ENCODE peak calls at places on chromosomes 7 and 10, in six cellular contexts. Q is ACHN, L is upper lobe of right lung, F is aorta, N is iris pigment epithelial cell, Z is frontal cortex. G is an unnamed sample.

GRCh38 chr7:40747856-40748255 is 613.1 kb downstream of the SUGCT start:
- DNase-seq in Q (no peak), L (no peak), F (no peak), N (no peak), Z (no peak), G (no peak)

GRCh38 chr7:1169409-1170368 is 9.7 kb upstream of the ZFAND2A start:
- DNase-seq in Q (peak; percentile 88), L (peak; percentile 93), F (peak; percentile 91), N (peak; percentile 56), Z (no peak), G (peak; percentile 81)

GRCh38 chr7:3106353-3106752 is 62.7 kb upstream of the CARD11 start:
- DNase-seq in Q (no peak), L (no peak), F (no peak), N (no peak), Z (no peak), G (no peak)

GRCh38 chr7:41700044-41700471 is 2.8 kb downstream of the INHBA start:
- DNase-seq in Q (no peak), L (no peak), F (peak; percentile 49), N (no peak), Z (no peak), G (no peak)

GRCh38 chr7:147678943-147679342 is 911.6 kb upstream of the C7orf33 start:
- DNase-seq in Q (no peak), L (no peak), F (no peak), N (no peak), Z (no peak), G (no peak)

GRCh38 chr10:97718178-97718577 is 4.6 kb downstream of the MARVELD1 start:
- DNase-seq in Q (no peak), L (no peak), F (no peak), N (no peak), Z (peak; percentile 72), G (no peak)

GRCh38 chr7:39153647-39154046 is 175.9 kb downstream of the POU6F2 start:
- DNase-seq in Q (no peak), L (no peak), F (no peak), N (no peak), Z (no peak), G (no peak)

GRCh38 chr7:123624527-123625183 is 23.0 kb downstream of the ASB15 start:
- DNase-seq in Q (peak; percentile 62), L (peak; percentile 67), F (peak; percentile 55), N (peak; percentile 11), Z (no peak), G (no peak)

GRCh38 chr7:122902751-122903495 is 16.7 kb upstream of the CADPS2 start:
- DNase-seq in Q (peak; percentile 46), L (no peak), F (no peak), N (no peak), Z (no peak), G (no peak)

GRCh38 chr10:11279286-11279685 is 261.6 kb downstream of the CELF2 start:
- DNase-seq in Q (no peak), L (no peak), F (no peak), N (no peak), Z (no peak), G (no peak)

GRCh38 chr10:95478935-95479334 is 82.2 kb downstream of the SORBS1 start:
- DNase-seq in Q (no peak), L (no peak), F (peak; percentile 52), N (no peak), Z (no peak), G (no peak)

GRCh38 chr7:26365077-26365896 is 73.6 kb downstream of the SNX10 start:
- DNase-seq in Q (peak; percentile 86), L (no peak), F (no peak), N (peak; percentile 74), Z (no peak), G (peak; percentile 55)

GRCh38 chr7:95340491-95340890 is 16.2 kb upstream of the PON1 start:
- DNase-seq in Q (no peak), L (no peak), F (no peak), N (no peak), Z (no peak), G (no peak)

GRCh38 chr10:50554995-50555568 is 68.7 kb downstream of the SGMS1 start:
- DNase-seq in Q (peak; percentile 27), L (no peak), F (no peak), N (peak; percentile 70), Z (no peak), G (no peak)

GRCh38 chr10:72133517-72133916 is 45.2 kb upstream of the SPOCK2 start:
- DNase-seq in Q (peak; percentile 75), L (no peak), F (no peak), N (peak; percentile 87), Z (no peak), G (no peak)

GRCh38 chr7:47720141-47720906 is 138.4 kb upstream of the TNS3 start:
- DNase-seq in Q (no peak), L (no peak), F (no peak), N (peak; percentile 86), Z (no peak), G (peak; percentile 96)

GRCh38 chr10:132632851-132633684 is 95.5 kb downstream of the INPP5A start:
- DNase-seq in Q (no peak), L (peak; percentile 44), F (peak; percentile 56), N (peak; percentile 30), Z (no peak), G (peak; percentile 41)

GRCh38 chr7:25297231-25297630 is 68.9 kb upstream of the NPVF start:
- DNase-seq in Q (no peak), L (no peak), F (no peak), N (no peak), Z (no peak), G (no peak)

GRCh38 chr7:14377646-14378266 is 388.3 kb upstream of the ETV1 start:
- DNase-seq in Q (peak; percentile 34), L (no peak), F (no peak), N (peak; percentile 41), Z (no peak), G (no peak)

GRCh38 chr7:101598422-101598957 is 30.6 kb downstream of the MYL10 start:
- DNase-seq in Q (no peak), L (peak; percentile 93), F (no peak), N (no peak), Z (no peak), G (no peak)

GRCh38 chr7:51123322-51124021 is 193.1 kb downstream of the COBL start:
- DNase-seq in Q (peak; percentile 97), L (no peak), F (peak; percentile 53), N (peak; percentile 61), Z (peak; percentile 14), G (no peak)

GRCh38 chr7:151088856-151089699 is 2.8 kb downstream of the AGAP3 start:
- DNase-seq in Q (no peak), L (peak; percentile 91), F (peak; percentile 94), N (peak; percentile 77), Z (no peak), G (peak; percentile 62)

GRCh38 chr7:108420482-108420908 is 35.7 kb downstream of the NRCAM start:
- DNase-seq in Q (no peak), L (no peak), F (no peak), N (no peak), Z (no peak), G (no peak)

GRCh38 chr7:35646289-35647033 is 48.5 kb downstream of the HERPUD2 start:
- DNase-seq in Q (no peak), L (no peak), F (no peak), N (no peak), Z (no peak), G (no peak)

GRCh38 chr10:7611909-7612308 is 54.9 kb downstream of the ITIH5 start:
- DNase-seq in Q (no peak), L (no peak), F (no peak), N (no peak), Z (no peak), G (no peak)

GRCh38 chr10:100863433-100863832 is 49.3 kb upstream of the SLF2 start:
- DNase-seq in Q (no peak), L (no peak), F (no peak), N (no peak), Z (no peak), G (no peak)

GRCh38 chr7:54839538-54840213 is 80.7 kb upstream of the SEC61G start:
- DNase-seq in Q (peak; percentile 83), L (peak; percentile 86), F (peak; percentile 85), N (peak; percentile 58), Z (no peak), G (no peak)

GRCh38 chr7:151087247-151088018 is 1.2 kb downstream of the AGAP3 start:
- DNase-seq in Q (peak; percentile 78), L (peak; percentile 87), F (peak; percentile 71), N (peak; percentile 65), Z (peak; percentile 84), G (peak; percentile 56)

GRCh38 chr7:157404845-157405481 is 68.2 kb downstream of the DNAJB6 start:
- DNase-seq in Q (no peak), L (peak; percentile 63), F (no peak), N (peak; percentile 95), Z (no peak), G (peak; percentile 74)

G was measured in uterus.